ENCODE peak calls at places on chromosomes 16 and 17, in eight cellular contexts. I, X, B, P, U, T, S and D are unnamed samples.

GRCh38 chr16:83561876-83562275 is 245.9 kb upstream of the HSBP1 start:
- DNase-seq in B (no peak), I (no peak), U (no peak), P (peak), S (no peak), T (no peak), X (no peak), D (no peak)

GRCh38 chr16:69711115-69711740 is 15.1 kb downstream of the NQO1 start:
- DNase-seq in U (no peak), T (no peak), S (no peak), I (no peak), X (peak), B (no peak), P (no peak), D (peak)

GRCh38 chr16:15916323-15916722 is 27.9 kb upstream of the CEP20 start:
- DNase-seq in X (no peak), S (no peak), U (no peak), P (no peak), I (no peak), B (no peak), T (no peak), D (no peak)

GRCh38 chr17:76697702-76698465 is 12.9 kb downstream of the MXRA7 start:
- DNase-seq in B (no peak), P (peak), X (no peak), S (no peak), U (no peak), I (no peak), T (no peak), D (no peak)

GRCh38 chr17:40862985-40863733 is 3.9 kb downstream of the KRT12 start:
- DNase-seq in T (no peak), X (no peak), U (no peak), I (no peak), P (peak), B (no peak), S (no peak), D (no peak)

GRCh38 chr17:68613739-68614298 is 12.7 kb upstream of the FAM20A start:
- DNase-seq in T (peak), S (no peak), B (peak), U (no peak), P (peak), X (no peak), I (peak), D (no peak)

GRCh38 chr17:28792877-28793666 is 49.3 kb downstream of the TRAF4 start:
- DNase-seq in U (no peak), S (no peak), X (no peak), I (no peak), B (no peak), T (no peak), P (peak), D (no peak)

GRCh38 chr17:73196500-73196899 is 3.6 kb downstream of the COG1 start:
- DNase-seq in P (peak), T (peak), S (no peak), U (no peak), B (no peak), I (no peak), X (no peak), D (no peak)

GRCh38 chr16:4513086-4513860 is 25.3 kb downstream of the CDIP1 start:
- DNase-seq in S (no peak), I (no peak), T (no peak), B (no peak), P (no peak), X (no peak), U (no peak), D (no peak)

GRCh38 chr16:84360170-84360569 is 8.2 kb upstream of the ATP2C2 start:
- DNase-seq in T (no peak), P (no peak), B (no peak), X (no peak), U (no peak), S (no peak), I (no peak), D (no peak)

GRCh38 chr17:44543213-44543904 is 13.9 kb upstream of the FZD2 start:
- DNase-seq in B (no peak), S (no peak), X (no peak), I (no peak), T (no peak), P (peak), U (peak), D (no peak)

GRCh38 chr16:19680972-19681371 is 37.1 kb downstream of the KNOP1 start:
- DNase-seq in X (no peak), B (no peak), P (no peak), U (no peak), T (no peak), I (no peak), S (no peak), D (no peak)